ENCODE peak calls at places on chromosomes 6 and 20, in ten cellular contexts. Z is endothelial cell; I is cardiac fibroblast; V is Panc1; X is CD8-positive, alpha-beta T cell; U is HFFc6; P is K562; G is mammary epithelial cell; M is heart left ventricle; B is brain microvascular endothelial cell. N is an unnamed sample.

GRCh38 chr6:89702349-89702748 is 63.8 kb upstream of the LYRM2 start:
- DNase-seq in Z (no peak), I (no peak), V (no peak), X (no peak), U (no peak), P (no peak), G (no peak), M (no peak), B (no peak), N (no peak)

GRCh38 chr6:36329798-36330291 is 6.8 kb downstream of the BNIP5 start:
- DNase-seq in Z (no peak), I (no peak), V (no peak), X (no peak), U (no peak), P (peak; percentile 43), G (no peak), M (no peak), B (no peak), N (no peak)

GRCh38 chr6:42199106-42199981 is 4.6 kb upstream of the GUCA1B start:
- DNase-seq in Z (no peak), I (peak; percentile 73), V (no peak), X (no peak), U (peak; percentile 47), P (peak; percentile 77), G (peak; percentile 14), M (peak; percentile 39), B (peak; percentile 22), N (no peak)

GRCh38 chr20:8242066-8242465 is 110.0 kb downstream of the PLCB1 start:
- DNase-seq in Z (no peak), I (no peak), V (no peak), X (no peak), U (no peak), P (no peak), G (no peak), M (no peak), B (no peak), N (no peak)

GRCh38 chr6:16160794-16161193 is 31.9 kb downstream of the MYLIP start:
- DNase-seq in Z (no peak), I (no peak), V (no peak), X (no peak), U (no peak), P (peak; percentile 8), G (no peak), M (no peak), B (no peak), N (no peak)

GRCh38 chr20:23296841-23297701 is 53.5 kb upstream of the NXT1 start:
- DNase-seq in Z (no peak), I (no peak), V (no peak), X (no peak), U (peak; percentile 13), P (no peak), G (no peak), M (no peak), B (no peak), N (no peak)

GRCh38 chr6:21946298-21946783 is 350.5 kb downstream of the PRL start:
- DNase-seq in Z (no peak), I (peak; percentile 77), V (no peak), X (no peak), U (peak; percentile 93), P (no peak), G (peak; percentile 49), M (no peak), B (peak; percentile 94), N (no peak)

GRCh38 chr20:3927486-3928291 is 38.5 kb downstream of the PANK2 start:
- DNase-seq in Z (no peak), I (peak; percentile 79), V (no peak), X (no peak), U (no peak), P (no peak), G (no peak), M (no peak), B (no peak), N (no peak)

GRCh38 chr6:44049163-44049988 is 77.9 kb downstream of the MRPL14 start:
- DNase-seq in Z (no peak), I (peak; percentile 72), V (no peak), X (no peak), U (no peak), P (no peak), G (peak; percentile 70), M (peak; percentile 31), B (no peak), N (no peak)

GRCh38 chr6:80618953-80619352 is 512.5 kb downstream of the BCKDHB start:
- DNase-seq in Z (no peak), I (peak; percentile 42), V (no peak), X (no peak), U (peak; percentile 34), P (no peak), G (peak; percentile 66), M (no peak), B (no peak), N (no peak)

GRCh38 chr6:106321940-106322339 is 3.6 kb downstream of the ATG5 start:
- DNase-seq in Z (no peak), I (no peak), V (no peak), X (no peak), U (no peak), P (no peak), G (no peak), M (no peak), B (no peak), N (no peak)

GRCh38 chr6:106324726-106325335 is 729 bp downstream of the ATG5 start:
- DNase-seq in Z (no peak), I (peak; percentile 21), V (no peak), X (no peak), U (no peak), P (no peak), G (no peak), M (no peak), B (no peak), N (no peak)

DNA sequence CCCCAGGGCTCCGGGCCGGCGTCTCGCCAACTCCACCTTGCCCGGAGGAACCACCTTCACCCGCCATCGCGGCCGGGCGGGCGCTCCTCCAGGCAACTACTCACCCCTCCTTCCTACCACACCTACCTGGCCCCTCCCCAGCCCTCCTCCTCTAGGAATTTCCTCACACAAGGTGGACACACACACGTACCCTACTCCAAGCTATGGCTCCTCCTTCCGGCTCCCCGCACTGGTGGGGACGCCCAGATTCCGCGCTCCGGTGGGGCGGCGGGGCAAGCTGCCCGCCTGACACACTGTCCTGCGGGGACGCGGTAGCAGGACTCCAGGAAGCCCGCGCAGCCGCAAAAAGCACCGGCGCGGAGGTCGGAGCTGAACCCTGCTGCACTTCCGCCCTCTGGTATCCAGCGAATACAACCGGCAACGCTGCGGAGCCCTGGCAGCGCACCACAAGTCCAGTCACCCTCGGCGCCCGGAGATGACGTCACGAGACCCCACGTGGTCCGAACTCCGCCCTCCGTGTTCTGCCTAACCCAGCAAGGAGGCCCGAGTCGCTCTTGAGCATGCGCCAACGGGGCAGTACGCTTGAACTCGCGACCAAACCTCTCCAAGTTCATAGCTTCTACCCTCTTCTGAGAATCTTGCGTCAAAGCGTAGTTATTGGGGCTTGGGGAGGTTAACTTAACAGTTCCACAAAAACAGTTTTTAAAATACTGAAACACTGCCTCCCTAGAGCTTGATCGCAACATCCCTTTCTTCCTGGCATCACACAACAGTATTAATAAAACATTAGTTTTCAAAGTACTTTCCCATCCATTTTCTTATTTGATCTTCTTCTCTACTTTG is at the start of gene ATG5:
- DNase-seq in Z (peak; percentile 99), I (peak; percentile 99), V (peak; percentile 98), X (peak; percentile 100), U (peak; percentile 99), P (peak; percentile 97), G (peak; percentile 99), M (peak; percentile 99), B (peak; percentile 100), N (peak; percentile 99)
- TF ChIP-seq CTCF in Z (no peak), I (no peak), V (no peak), X (no peak), U (no peak), P (peak; percentile 6), G (no peak), M (no peak), B (no peak), N (no peak)

DNA sequence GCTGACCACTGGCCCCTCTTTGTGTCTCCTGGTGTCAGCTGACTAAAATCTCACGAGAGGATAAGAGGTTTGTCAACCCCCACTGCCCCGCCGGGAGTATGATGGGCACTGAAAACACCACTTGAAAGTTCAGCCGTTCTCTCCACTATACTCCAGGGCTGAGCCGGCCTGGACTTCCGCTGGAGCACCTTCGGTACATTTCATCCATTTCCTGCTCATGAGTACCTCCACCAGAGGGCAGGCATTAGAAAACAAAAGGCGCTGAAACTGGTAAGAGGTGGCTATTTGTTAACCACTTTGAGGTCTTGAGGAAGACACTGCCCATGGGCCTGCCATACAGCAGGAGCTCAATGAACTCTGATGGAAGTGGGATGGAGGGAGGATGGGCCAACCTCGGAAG is 17.9 kb upstream of the ANKRD60 start:
- DNase-seq in Z (peak; percentile 35), I (peak; percentile 57), V (no peak), X (no peak), U (no peak), P (no peak), G (no peak), M (no peak), B (peak; percentile 29), N (no peak)
- TF ChIP-seq CTCF in Z (peak; percentile 15), I (peak; percentile 41), V (peak; percentile 53), X (no peak), U (peak; percentile 70), P (peak; percentile 50), G (peak; percentile 37), M (peak; percentile 27), B (peak; percentile 62), N (peak; percentile 46)

GRCh38 chr6:99458319-99458718 is 33.2 kb upstream of the PNISR start:
- DNase-seq in Z (peak; percentile 11), I (peak; percentile 31), V (no peak), X (no peak), U (peak; percentile 40), P (peak; percentile 12), G (peak; percentile 12), M (no peak), B (peak; percentile 36), N (no peak)
- TF ChIP-seq CTCF in Z (no peak), I (peak; percentile 44), V (peak; percentile 63), X (no peak), U (peak; percentile 75), P (peak; percentile 55), G (peak; percentile 27), M (no peak), B (peak; percentile 47), N (peak; percentile 46)

GRCh38 chr6:41193884-41194283 is 7.1 kb downstream of the TREML2 start:
- DNase-seq in Z (no peak), I (no peak), V (no peak), X (no peak), U (no peak), P (no peak), G (no peak), M (no peak), B (no peak), N (no peak)

GRCh38 chr6:41193171-41193734 is 7.7 kb downstream of the TREML2 start:
- DNase-seq in Z (no peak), I (no peak), V (no peak), X (no peak), U (no peak), P (no peak), G (no peak), M (no peak), B (no peak), N (no peak)

GRCh38 chr6:41189968-41190367 is 11.0 kb downstream of the TREML2 start:
- DNase-seq in Z (no peak), I (no peak), V (no peak), X (no peak), U (no peak), P (no peak), G (no peak), M (no peak), B (no peak), N (no peak)

GRCh38 chr6:41190791-41191190 is 10.2 kb downstream of the TREML2 start:
- DNase-seq in Z (no peak), I (no peak), V (no peak), X (no peak), U (no peak), P (no peak), G (no peak), M (no peak), B (no peak), N (no peak)

GRCh38 chr6:41191569-41191968 is 9.4 kb downstream of the TREML2 start:
- DNase-seq in Z (peak; percentile 58), I (peak; percentile 42), V (no peak), X (no peak), U (no peak), P (peak; percentile 67), G (no peak), M (no peak), B (no peak), N (peak; percentile 17)
- TF ChIP-seq CTCF in Z (peak; percentile 54), I (peak; percentile 76), V (peak; percentile 66), X (no peak), U (peak; percentile 77), P (peak; percentile 83), G (peak; percentile 64), M (peak; percentile 41), B (peak; percentile 62), N (peak; percentile 49)

N was measured in neural crest cell.